ENCODE peak calls at places on chromosome 19, in eight cellular contexts. L is endothelial cell of umbilical vein, S is AG09319, Y is OCI-LY7, B is stomach, Q is gastrocnemius medialis, W is PC-9, J is dorsolateral prefrontal cortex. T is an unnamed sample.

GRCh38 chr19:55460670-55461258 is 678 bp downstream of the ISOC2 start:
- DNase-seq in Y (peak), W (peak), Q (peak), B (peak), J (no peak), L (peak), S (peak), T (no peak)

GRCh38 chr19:54095136-54095858 is 5.3 kb downstream of the OSCAR start:
- DNase-seq in S (no peak), Q (no peak), Y (no peak), B (no peak), L (no peak), J (no peak), W (no peak), T (no peak)

GRCh38 chr19:53655042-53655665 is 23.4 kb downstream of the DPRX start:
- DNase-seq in Y (no peak), W (no peak), J (no peak), S (no peak), L (no peak), Q (no peak), B (no peak), T (no peak)

GRCh38 chr19:49157445-49158224 is at the start of gene TRPM4:
- DNase-seq in B (peak), Y (no peak), W (peak), L (peak), Q (peak), J (peak), S (no peak), T (peak)

GRCh38 chr19:49473868-49474544 is at the start of gene FLT3LG:
- DNase-seq in W (peak), S (no peak), B (peak), J (peak), Y (peak), L (peak), Q (peak), T (no peak)

GRCh38 chr19:48963371-48964204 is 1.5 kb upstream of the FTL start:
- DNase-seq in S (no peak), J (peak), Q (peak), Y (no peak), B (peak), L (peak), W (peak), T (peak)

GRCh38 chr19:39112338-39112890 is 13.2 kb upstream of the PAK4 start:
- DNase-seq in L (no peak), Q (peak), B (no peak), W (peak), Y (no peak), S (no peak), J (no peak), T (no peak)

GRCh38 chr19:29232315-29232852 is 19.4 kb upstream of the UQCRFS1 start:
- DNase-seq in B (no peak), Y (no peak), L (no peak), S (no peak), J (no peak), Q (no peak), W (no peak), T (no peak)

GRCh38 chr19:55585658-55586339 is 5.2 kb upstream of the ZNF579 start:
- DNase-seq in J (peak), Q (no peak), W (no peak), B (peak), L (peak), S (no peak), Y (peak), T (peak)

GRCh38 chr19:47239152-47239551 is 8.2 kb upstream of the BBC3 start:
- DNase-seq in J (no peak), B (no peak), S (no peak), W (no peak), Y (peak), Q (no peak), L (no peak), T (no peak)

GRCh38 chr19:58021541-58022282 is 12.1 kb upstream of the ZSCAN1 start:
- DNase-seq in Q (no peak), Y (no peak), B (no peak), J (no peak), L (peak), W (peak), S (no peak), T (no peak)

GRCh38 chr19:12603714-12604113 is 6.9 kb downstream of the ZNF490 start:
- DNase-seq in Y (peak), L (no peak), B (no peak), S (no peak), W (no peak), J (no peak), Q (no peak), T (peak)

GRCh38 chr19:33906578-33907335 is 110.1 kb downstream of the KCTD15 start:
- DNase-seq in Y (no peak), B (no peak), J (no peak), L (peak), W (no peak), S (no peak), Q (no peak), T (no peak)

DNA sequence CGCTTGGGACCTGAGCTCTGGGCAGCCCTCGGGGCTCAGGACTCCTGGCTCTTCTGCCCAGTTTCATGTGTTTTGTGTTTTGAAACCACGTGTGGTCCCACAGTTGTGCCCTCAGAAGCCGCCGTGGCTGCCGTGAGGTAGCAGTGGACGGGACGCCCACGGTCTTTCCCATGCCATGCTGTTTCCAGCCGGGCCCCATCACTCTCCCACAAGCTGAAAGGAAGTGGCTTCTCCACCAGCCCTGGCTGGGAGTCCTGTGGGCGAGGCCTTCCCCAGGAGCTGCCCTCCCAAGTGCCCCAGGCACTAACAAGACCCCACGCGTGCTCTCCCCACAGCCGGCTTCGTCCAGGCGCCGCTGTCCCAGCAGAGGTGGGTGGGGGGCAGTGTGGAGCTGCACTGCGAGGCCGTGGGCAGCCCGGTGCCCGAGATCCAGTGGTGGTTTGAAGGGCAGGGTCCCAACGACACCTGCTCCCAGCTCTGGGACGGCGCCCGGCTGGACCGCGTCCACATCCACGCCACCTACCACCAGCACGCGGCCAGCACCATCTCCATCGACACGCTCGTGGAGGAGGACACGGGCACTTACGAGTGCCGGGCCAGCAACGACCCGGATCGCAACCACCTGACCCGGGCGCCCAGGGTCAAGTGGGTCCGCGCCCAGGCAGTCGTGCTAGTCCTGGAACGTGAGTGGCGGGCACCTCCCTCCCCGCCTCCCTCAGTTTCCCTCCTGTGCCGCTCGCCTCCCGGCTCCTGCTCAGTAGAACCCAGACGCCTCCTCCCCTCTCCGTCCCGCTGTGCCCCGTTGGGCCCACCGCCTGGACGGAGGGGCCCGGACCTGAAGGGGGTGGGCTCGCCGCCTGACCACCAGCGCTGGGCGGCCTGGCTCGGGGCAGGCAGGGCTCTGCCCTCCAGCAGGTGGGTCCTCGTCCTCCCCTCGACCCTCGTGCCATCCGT is 5.3 kb downstream of the BSG start:
- DNase-seq in W (no peak), B (no peak), Q (peak), S (no peak), L (no peak), J (no peak), Y (no peak), T (no peak)
- TF ChIP-seq CTCF in W (no peak), B (no peak), Q (no peak), S (no peak), L (no peak), J (no peak), Y (no peak), T (no peak)

GRCh38 chr19:17677002-17677401 is 11.2 kb downstream of the UNC13A start:
- DNase-seq in J (no peak), W (no peak), Q (no peak), L (no peak), Y (peak), S (no peak), B (no peak), T (no peak)
- TF ChIP-seq CTCF in J (no peak), W (peak), Q (no peak), L (peak), Y (peak), S (no peak), B (no peak), T (no peak)

GRCh38 chr19:18287836-18288772 is 6.7 kb upstream of the JUND start:
- DNase-seq in B (no peak), J (no peak), S (no peak), Q (no peak), Y (no peak), W (no peak), L (no peak), T (no peak)
- TF ChIP-seq CTCF in B (no peak), J (no peak), S (no peak), Q (no peak), Y (no peak), W (no peak), L (no peak), T (no peak)

GRCh38 chr19:40217027-40217810 is 965 bp downstream of the TTC9B start:
- DNase-seq in Y (peak), B (peak), J (no peak), S (no peak), L (no peak), Q (no peak), W (peak), T (no peak)
- TF ChIP-seq CTCF in Y (peak), B (no peak), J (peak), S (peak), L (peak), Q (peak), W (peak), T (peak)

GRCh38 chr19:2173841-2174577 is 10.3 kb downstream of the DOT1L start:
- DNase-seq in Q (no peak), S (no peak), J (no peak), Y (no peak), W (no peak), L (no peak), B (no peak), T (no peak)

GRCh38 chr19:2170219-2170618 is 6.5 kb downstream of the DOT1L start:
- DNase-seq in Y (no peak), S (no peak), L (no peak), Q (peak), J (no peak), B (no peak), W (no peak), T (no peak)

GRCh38 chr19:2173388-2173787 is 9.7 kb downstream of the DOT1L start:
- DNase-seq in Q (no peak), B (no peak), L (no peak), Y (no peak), W (no peak), S (no peak), J (no peak), T (no peak)

GRCh38 chr19:2170987-2171348 is 7.2 kb downstream of the DOT1L start:
- DNase-seq in S (no peak), Y (no peak), Q (no peak), B (no peak), L (no peak), W (no peak), J (no peak), T (no peak)

GRCh38 chr19:2171349-2172145 is 7.8 kb downstream of the DOT1L start:
- DNase-seq in Q (no peak), Y (peak), S (no peak), B (peak), L (no peak), W (no peak), J (no peak), T (no peak)
- TF ChIP-seq CTCF in Q (no peak), Y (peak), S (no peak), B (no peak), L (no peak), W (no peak), J (no peak), T (peak)

T was measured in type B pancreatic cell.